ENCODE peak calls at places on chromosomes 1 and 21, in four cellular contexts. J is DMS153; D is activated CD8-positive, alpha-beta memory T cell treated with anti-CD3 and anti-CD28 coated beads for 48 hours; V is stimulated activated CD8-positive, alpha-beta memory T cell treated with anti-CD3 and anti-CD28 coated beads, Interleukin-15, amount 100 ng/mL, for 24 hours. U is an unnamed sample.

GRCh38 chr1:84693774-84694173 is 3.5 kb upstream of the SSX2IP start:
- DNase-seq in J (no peak), V (no peak), D (no peak), U (no peak)

GRCh38 chr1:156493154-156493631 is 7.4 kb downstream of the MEF2D start:
- DNase-seq in V (no peak), J (no peak), D (no peak), U (no peak)

GRCh38 chr21:43727571-43728466 is 8.9 kb downstream of the PDXK start:
- DNase-seq in J (no peak), V (no peak), D (no peak), U (peak; percentile 63)

GRCh38 chr1:49298304-49298703 is 521.6 kb upstream of the BEND5 start:
- DNase-seq in D (no peak), V (no peak), J (no peak), U (peak; percentile 1)

GRCh38 chr1:100556925-100557605 is 19.1 kb downstream of the GPR88 start:
- DNase-seq in V (no peak), J (no peak), D (no peak), U (no peak)

GRCh38 chr1:3501437-3501836 is 47.0 kb downstream of the ARHGEF16 start:
- DNase-seq in J (no peak), D (no peak), V (no peak), U (no peak)

GRCh38 chr1:230819976-230820375 is 48.3 kb downstream of the C1orf198 start:
- DNase-seq in D (no peak), J (no peak), V (no peak), U (no peak)

GRCh38 chr1:40421694-40422384 is 28.4 kb upstream of the ZFP69B start:
- DNase-seq in D (no peak), V (no peak), J (peak; percentile 60), U (no peak)

GRCh38 chr1:228238461-228238860 is 30.6 kb downstream of the OBSCN start:
- DNase-seq in D (no peak), J (no peak), V (no peak), U (no peak)

GRCh38 chr1:63960326-63960725 is 186.5 kb downstream of the ROR1 start:
- DNase-seq in D (no peak), V (no peak), J (no peak), U (no peak)

GRCh38 chr1:180173952-180174351 is 19.3 kb downstream of the QSOX1 start:
- DNase-seq in D (no peak), J (no peak), V (no peak), U (peak; percentile 95)

GRCh38 chr21:42320791-42321190 is 5.6 kb upstream of the TFF3 start:
- DNase-seq in J (no peak), D (no peak), V (no peak), U (no peak)

GRCh38 chr1:228009828-228010775 is 3.3 kb downstream of the WNT3A start:
- DNase-seq in V (no peak), J (peak; percentile 86), D (no peak), U (no peak)

GRCh38 chr1:225915538-225915991 is 8.5 kb downstream of the PYCR2 start:
- DNase-seq in J (no peak), D (no peak), V (no peak), U (no peak)

GRCh38 chr21:16573581-16573980 is 843.8 kb downstream of the USP25 start:
- DNase-seq in D (no peak), J (no peak), V (no peak), U (no peak)

GRCh38 chr1:56577859-56578663 is 1.3 kb downstream of the PLPP3 start:
- DNase-seq in J (peak; percentile 74), V (no peak), D (no peak), U (no peak)

GRCh38 chr1:41439234-41439633 is 45.2 kb downstream of the EDN2 start:
- DNase-seq in J (no peak), D (no peak), V (no peak), U (no peak)

GRCh38 chr1:54240741-54241335 is 40.9 kb downstream of the MRPL37 start:
- DNase-seq in V (no peak), J (no peak), D (no peak), U (no peak)

GRCh38 chr21:35368326-35368725 is 319.2 kb upstream of the RUNX1 start:
- DNase-seq in V (no peak), J (no peak), D (no peak), U (no peak)

U was measured in LNCaP clone FGC.